ENCODE peak calls at places on chromosome 4, in four cellular contexts. Z, N, R and I are unnamed samples.

GRCh38 chr4:29553842-29554241 is 1166.3 kb upstream of the PCDH7 start:
- DNase-seq in N (no peak), R (no peak), Z (no peak), I (no peak)

GRCh38 chr4:16969696-16970135 is 71.3 kb upstream of the LDB2 start:
- DNase-seq in Z (peak; percentile 14), R (no peak), N (no peak), I (no peak)

GRCh38 chr4:145681518-145681917 is 1.6 kb downstream of the C4orf51 start:
- DNase-seq in R (no peak), N (no peak), Z (no peak), I (no peak)

GRCh38 chr4:14700544-14700943 is 301.7 kb upstream of the CPEB2 start:
- DNase-seq in R (no peak), N (no peak), Z (no peak), I (no peak)

GRCh38 chr4:3700736-3701135 is 65.4 kb upstream of the ADRA2C start:
- DNase-seq in Z (no peak), R (no peak), N (no peak), I (no peak)

GRCh38 chr4:62408467-62408866 is 1208.3 kb downstream of the ADGRL3 start:
- DNase-seq in Z (no peak), N (no peak), R (no peak), I (no peak)

GRCh38 chr4:175048111-175048784 is 130.1 kb downstream of the ADAM29 start:
- DNase-seq in N (no peak), Z (no peak), R (no peak), I (no peak)

GRCh38 chr4:161948026-161948770 is 215.6 kb downstream of the FSTL5 start:
- DNase-seq in Z (no peak), N (no peak), R (no peak), I (no peak)

GRCh38 chr4:142534994-142535393 is 311.1 kb downstream of the INPP4B start:
- DNase-seq in N (no peak), Z (no peak), R (no peak), I (no peak)

GRCh38 chr4:17544831-17545234 is 29.9 kb downstream of the CLRN2 start:
- DNase-seq in N (no peak), Z (no peak), R (no peak), I (no peak)

GRCh38 chr4:7045553-7045952 is 2.4 kb downstream of the TADA2B start:
- DNase-seq in Z (no peak), R (no peak), N (no peak), I (no peak)

GRCh38 chr4:7042697-7043464 is at the start of gene TADA2B:
- DNase-seq in Z (peak; percentile 97), N (peak; percentile 99), R (peak; percentile 98), I (peak; percentile 97)

GRCh38 chr4:7044415-7044930 is 1.3 kb downstream of the TADA2B start:
- DNase-seq in Z (peak; percentile 55), N (no peak), R (no peak), I (no peak)

GRCh38 chr4:7041851-7042696 is 1.1 kb upstream of the TADA2B start:
- DNase-seq in Z (peak; percentile 44), R (peak; percentile 76), N (peak; percentile 75), I (no peak)

GRCh38 chr4:7043521-7044414 is 596 bp downstream of the TADA2B start:
- DNase-seq in Z (peak; percentile 42), N (peak; percentile 69), R (peak; percentile 64), I (no peak)
- H3K4me1 ChIP-seq in Z (peaks cover 29% of the 10 kb centered on the region), N (peaks cover 25% of the 10 kb centered on the region), R (peaks cover 29% of the 10 kb centered on the region), I (peaks cover 4% of the 10 kb centered on the region)

DNA sequence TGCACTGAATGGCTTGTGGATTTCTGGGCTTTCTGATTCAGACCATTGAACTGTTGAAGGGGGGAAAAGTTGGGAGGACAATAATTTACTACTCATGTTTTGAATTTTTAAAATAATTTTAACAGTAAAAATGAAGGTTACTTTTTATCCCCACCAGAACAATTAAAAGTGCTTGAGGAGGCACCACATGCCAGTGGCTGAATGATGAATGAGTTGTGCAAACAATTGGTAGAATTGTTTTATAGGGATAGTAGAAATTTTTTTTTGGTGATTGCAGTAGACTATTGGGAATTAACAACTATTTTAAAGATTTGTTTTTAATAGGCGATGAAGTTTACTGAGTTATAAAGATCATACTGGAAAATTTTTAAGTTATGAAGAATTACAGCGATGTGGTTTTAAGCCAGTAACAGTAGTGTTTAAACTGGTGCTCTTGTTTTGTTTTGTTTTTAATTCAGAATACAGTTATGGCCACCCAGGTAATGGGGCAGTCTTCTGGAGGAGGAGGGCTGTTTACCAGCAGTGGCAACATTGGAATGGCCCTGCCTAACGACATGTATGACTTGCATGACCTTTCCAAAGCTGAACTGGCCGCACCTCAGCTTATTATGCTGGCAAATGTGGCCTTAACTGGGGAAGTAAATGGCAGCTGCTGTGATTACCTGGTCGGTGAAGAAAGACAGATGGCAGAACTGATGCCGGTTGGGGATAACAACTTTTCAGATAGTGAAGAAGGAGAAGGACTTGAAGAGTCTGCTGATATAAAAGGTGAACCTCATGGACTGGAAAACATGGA is 2.7 kb downstream of the REST start:
- DNase-seq in Z (no peak), R (no peak), N (no peak), I (no peak)
- H3K27ac ChIP-seq in Z (no peak overlapping the region), R (no peak overlapping the region), N (peak overlapping the region; percentile 99), I (peak overlapping the region; percentile 83)

GRCh38 chr4:152104846-152105462 is 344.1 kb upstream of the GATB start:
- DNase-seq in Z (no peak), N (no peak), R (no peak), I (no peak)
- H3K4me1 ChIP-seq in Z (no peaks in the 10 kb centered on the region), N (peaks cover 25% of the 10 kb centered on the region), R (no peaks in the 10 kb centered on the region), I (peaks cover 40% of the 10 kb centered on the region)

GRCh38 chr4:168978001-168978700 is 31.9 kb downstream of the CBR4 start:
- DNase-seq in R (no peak), N (no peak), Z (no peak), I (no peak)
- H3K27ac ChIP-seq in R (no peak overlapping the region), N (no peak overlapping the region), Z (no peak overlapping the region), I (no peak overlapping the region)

GRCh38 chr4:89752932-89753598 is 83.9 kb downstream of the SNCA start:
- DNase-seq in Z (peak; percentile 48), R (no peak), N (peak; percentile 30), I (no peak)

GRCh38 chr4:89755210-89755609 is 81.8 kb downstream of the SNCA start:
- DNase-seq in Z (no peak), R (no peak), N (no peak), I (no peak)

GRCh38 chr4:89751416-89751815 is 85.5 kb downstream of the SNCA start:
- DNase-seq in N (no peak), R (no peak), Z (no peak), I (no peak)

GRCh38 chr4:89754531-89754930 is 82.4 kb downstream of the SNCA start:
- DNase-seq in Z (no peak), R (no peak), N (no peak), I (no peak)

DNA sequence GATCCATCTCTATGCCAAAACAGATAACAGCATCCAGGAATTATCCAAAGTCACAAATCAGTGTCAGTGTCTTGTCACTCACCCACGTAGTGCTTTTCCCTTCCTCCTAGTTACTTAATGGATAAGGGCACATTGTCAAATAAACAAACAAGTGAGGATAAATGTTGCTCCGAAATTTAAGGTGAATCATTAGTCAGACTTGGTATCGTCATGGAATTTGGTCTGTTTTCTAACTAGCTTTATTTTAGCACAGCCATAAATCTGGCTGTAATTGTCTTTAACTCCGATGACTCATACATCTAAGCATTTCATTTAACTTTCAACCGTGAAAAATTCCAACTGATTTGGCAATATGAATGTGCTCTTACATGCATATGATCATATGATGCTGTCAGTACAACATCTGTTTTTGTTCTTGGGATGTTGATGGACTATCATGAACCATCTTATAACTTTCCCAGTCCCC is 83.3 kb downstream of the SNCA start:
- DNase-seq in Z (no peak), N (peak; percentile 68), R (no peak), I (no peak)
- H3K4me1 ChIP-seq in Z (peaks cover 6% of the 10 kb centered on the region), N (peaks cover 13% of the 10 kb centered on the region), R (no peaks in the 10 kb centered on the region), I (peaks cover 25% of the 10 kb centered on the region)

GRCh38 chr4:106530816-106531215 is 162.2 kb upstream of the GIMD1 start:
- DNase-seq in N (no peak), R (no peak), Z (no peak), I (no peak)

GRCh38 chr4:106529348-106530033 is 160.9 kb upstream of the GIMD1 start:
- DNase-seq in N (no peak), Z (no peak), R (no peak), I (no peak)

GRCh38 chr4:106530034-106530361 is 161.4 kb upstream of the GIMD1 start:
- DNase-seq in Z (no peak), R (no peak), N (no peak), I (no peak)
- H3K27ac ChIP-seq in Z (no peak overlapping the region), R (no peak overlapping the region), N (no peak overlapping the region), I (peak overlapping the region; percentile 92)

GRCh38 chr4:26020083-26020668 is 106.2 kb downstream of the SMIM20 start:
- DNase-seq in N (peak; percentile 27), R (no peak), Z (no peak), I (no peak)
- H3K4me1 ChIP-seq in N (peaks cover 24% of the 10 kb centered on the region), R (no peaks in the 10 kb centered on the region), Z (peaks cover 5% of the 10 kb centered on the region), I (peaks cover 34% of the 10 kb centered on the region)